ENCODE peak calls at places on chromosome 14, in seven cellular contexts. H is thoracic aorta, W is fibroblast of mammary gland, D is foreskin keratinocyte, M is occipital lobe, O is dermis microvascular lymphatic vessel endothelial cell, G is lung microvascular endothelial cell. U is an unnamed sample.

GRCh38 chr14:68254669-68255527 is 435.3 kb downstream of the RAD51B start:
- DNase-seq in H (no peak), W (no peak), D (no peak), M (no peak), O (no peak), G (no peak), U (peak)

GRCh38 chr14:32342854-32343200 is 13.7 kb downstream of the AKAP6 start:
- DNase-seq in H (no peak), W (no peak), D (no peak), M (no peak), O (no peak), G (no peak), U (no peak)

GRCh38 chr14:58731465-58732330 is 93.9 kb downstream of the DACT1 start:
- DNase-seq in H (no peak), W (peak), D (peak), M (no peak), O (no peak), G (peak), U (peak)

GRCh38 chr14:69090187-69090789 is 62.6 kb downstream of the DCAF5 start:
- DNase-seq in H (no peak), W (peak), D (no peak), M (no peak), O (no peak), G (peak), U (peak)

GRCh38 chr14:93941293-93941910 is 14.3 kb downstream of the FAM181A start:
- DNase-seq in H (peak), W (peak), D (peak), M (no peak), O (no peak), G (peak), U (peak)

GRCh38 chr14:76876076-76876475 is 49.9 kb downstream of the LRRC74A start:
- DNase-seq in H (no peak), W (peak), D (peak), M (peak), O (peak), G (peak), U (peak)

GRCh38 chr14:65287264-65288131 is 125.0 kb upstream of the FUT8 start:
- DNase-seq in H (no peak), W (no peak), D (no peak), M (no peak), O (no peak), G (no peak), U (no peak)

GRCh38 chr14:105203057-105203494 is 22.0 kb upstream of the NUDT14 start:
- DNase-seq in H (peak), W (peak), D (no peak), M (peak), O (no peak), G (peak), U (peak)

GRCh38 chr14:103733651-103734050 is 18.0 kb downstream of the ZFYVE21 start:
- DNase-seq in H (no peak), W (no peak), D (no peak), M (no peak), O (no peak), G (no peak), U (no peak)

GRCh38 chr14:81784084-81784483 is 250.4 kb upstream of the SEL1L start:
- DNase-seq in H (peak), W (no peak), D (no peak), M (no peak), O (no peak), G (no peak), U (no peak)

GRCh38 chr14:61462566-61463195 is 141.3 kb downstream of the PRKCH start:
- DNase-seq in H (no peak), W (peak), D (no peak), M (no peak), O (no peak), G (peak), U (peak)

GRCh38 chr14:51653096-51653814 is 1.5 kb downstream of the FRMD6 start:
- DNase-seq in H (no peak), W (peak), D (no peak), M (no peak), O (peak), G (peak), U (peak)

GRCh38 chr14:84468153-84468552 is 1061.8 kb upstream of the FLRT2 start:
- DNase-seq in H (no peak), W (no peak), D (no peak), M (no peak), O (no peak), G (no peak), U (no peak)

GRCh38 chr14:69610859-69611263 is 535 bp upstream of the SUSD6 start:
- DNase-seq in H (no peak), W (peak), D (no peak), M (no peak), O (no peak), G (no peak), U (peak)

GRCh38 chr14:77307099-77307496 is 13.6 kb downstream of the POMT2 start:
- DNase-seq in H (no peak), W (no peak), D (no peak), M (peak), O (no peak), G (no peak), U (no peak)

GRCh38 chr14:50762001-50762930 is 68.7 kb downstream of the NIN start:
- DNase-seq in H (no peak), W (peak), D (no peak), M (peak), O (no peak), G (no peak), U (peak)

GRCh38 chr14:94180655-94181271 is 6.6 kb downstream of the PPP4R4 start:
- DNase-seq in H (no peak), W (peak), D (no peak), M (no peak), O (peak), G (peak), U (peak)

GRCh38 chr14:89304972-89305703 is 111.9 kb downstream of the FOXN3 start:
- DNase-seq in H (no peak), W (peak), D (no peak), M (no peak), O (peak), G (peak), U (peak)

GRCh38 chr14:73713804-73714655 is at the start of gene PNMA1:
- DNase-seq in H (peak), W (peak), D (peak), M (peak), O (peak), G (peak), U (peak)

GRCh38 chr14:92546347-92547053 is 32.9 kb downstream of the RIN3 start:
- DNase-seq in H (no peak), W (peak), D (no peak), M (no peak), O (no peak), G (peak), U (peak)